ENCODE peak calls at places on chromosomes 16 and 17, in five cellular contexts. Z, X, I, T and P are unnamed samples.

GRCh38 chr17:36008998-36009665 is 7.8 kb upstream of the CCL15 start:
- DNase-seq in Z (peak), X (no peak), T (no peak), I (no peak), P (no peak)

GRCh38 chr17:57235124-57235523 is 21.2 kb upstream of the MSI2 start:
- DNase-seq in T (no peak), I (no peak), X (no peak), Z (no peak), P (no peak)

GRCh38 chr17:17089796-17090641 is 47.8 kb downstream of the MPRIP start:
- DNase-seq in X (peak), T (no peak), Z (no peak), I (no peak), P (no peak)

GRCh38 chr17:17223736-17224135 is 13.2 kb downstream of the FLCN start:
- DNase-seq in X (no peak), Z (no peak), I (no peak), T (no peak), P (no peak)

GRCh38 chr17:79464310-79465010 is 146.4 kb downstream of the RBFOX3 start:
- DNase-seq in Z (no peak), I (no peak), T (peak), X (no peak), P (no peak)

GRCh38 chr17:12790806-12791148 is 1.5 kb downstream of the ARHGAP44 start:
- DNase-seq in T (no peak), X (no peak), Z (no peak), I (no peak), P (no peak)

GRCh38 chr16:608019-608418 is 18.2 kb downstream of the RAB40C start:
- DNase-seq in Z (no peak), X (no peak), I (no peak), T (no peak), P (no peak)

GRCh38 chr17:44982113-44982702 is 14.1 kb upstream of the C1QL1 start:
- DNase-seq in Z (no peak), T (no peak), X (no peak), I (no peak), P (no peak)

GRCh38 chr17:33978889-33979288 is 276.2 kb upstream of the CCL2 start:
- DNase-seq in I (no peak), T (no peak), X (no peak), Z (no peak), P (no peak)

GRCh38 chr16:57128787-57129389 is 36.5 kb downstream of the CPNE2 start:
- DNase-seq in T (peak), X (no peak), Z (no peak), I (no peak), P (no peak)

GRCh38 chr17:6048486-6048885 is 21.7 kb upstream of the WSCD1 start:
- DNase-seq in Z (no peak), X (no peak), T (no peak), I (no peak), P (no peak)

GRCh38 chr16:27779719-27780161 is 229.8 kb downstream of the KATNIP start:
- DNase-seq in T (no peak), Z (no peak), X (peak), I (peak), P (no peak)

GRCh38 chr16:79618712-79619050 is 18.1 kb upstream of the MAF start:
- DNase-seq in Z (no peak), I (no peak), T (no peak), X (no peak), P (no peak)

GRCh38 chr17:7587831-7588230 is 2.1 kb downstream of the SOX15 start:
- DNase-seq in X (peak), T (no peak), Z (no peak), I (no peak), P (no peak)

GRCh38 chr16:66274335-66275110 is 92.0 kb upstream of the CDH5 start:
- DNase-seq in I (no peak), T (no peak), Z (no peak), X (no peak), P (no peak)

GRCh38 chr17:15262291-15263205 is 2.6 kb downstream of the PMP22 start:
- DNase-seq in I (peak), X (peak), Z (peak), T (peak), P (peak)

GRCh38 chr16:81511371-81511770 is 66.8 kb downstream of the CMIP start:
- DNase-seq in X (no peak), T (no peak), Z (peak), I (peak), P (peak)

GRCh38 chr17:49850772-49851386 is 3.0 kb upstream of the TAC4 start:
- DNase-seq in Z (no peak), X (no peak), T (peak), I (no peak), P (no peak)

GRCh38 chr17:8611671-8612298 is 18.7 kb downstream of the MYH10 start:
- DNase-seq in Z (no peak), I (peak), X (no peak), T (no peak), P (peak)

GRCh38 chr16:65634291-65634690 is 512.4 kb upstream of the CDH11 start:
- DNase-seq in X (no peak), Z (no peak), I (no peak), T (no peak), P (no peak)

GRCh38 chr16:77744136-77744535 is 21.8 kb downstream of the NUDT7 start:
- DNase-seq in T (no peak), Z (peak), X (no peak), I (no peak), P (no peak)

GRCh38 chr17:48996696-48997102 is 486 bp upstream of the IGF2BP1 start:
- DNase-seq in I (no peak), X (no peak), Z (no peak), T (no peak), P (no peak)

GRCh38 chr17:65750678-65751077 is 189.2 kb upstream of the AXIN2 start:
- DNase-seq in X (peak), T (peak), Z (peak), I (peak), P (peak)

GRCh38 chr16:49837673-49838360 is 18.1 kb downstream of the ZNF423 start:
- DNase-seq in Z (no peak), T (no peak), X (no peak), I (no peak), P (no peak)

GRCh38 chr17:4956493-4957061 is 5.7 kb downstream of the ENO3 start:
- DNase-seq in I (no peak), Z (no peak), T (peak), X (no peak), P (no peak)

GRCh38 chr16:86555763-86556130 is 712 bp upstream of the MTHFSD start:
- DNase-seq in I (no peak), T (no peak), Z (no peak), X (no peak), P (no peak)

GRCh38 chr16:73262931-73263330 is 215.0 kb upstream of the ZFHX3 start:
- DNase-seq in T (no peak), Z (no peak), I (no peak), X (no peak), P (no peak)

GRCh38 chr17:81961087-81961514 is at the start of gene NOTUM:
- DNase-seq in Z (no peak), I (no peak), X (no peak), T (no peak), P (no peak)

GRCh38 chr17:51258756-51259573 is 884 bp downstream of the MBTD1 start:
- DNase-seq in Z (no peak), I (no peak), X (peak), T (no peak), P (no peak)

GRCh38 chr16:89023621-89024511 is 46.9 kb upstream of the CBFA2T3 start:
- DNase-seq in X (no peak), I (no peak), Z (no peak), T (peak), P (no peak)

GRCh38 chr16:29192329-29193247 is 207.7 kb downstream of the LAT start:
- DNase-seq in X (peak), T (no peak), I (no peak), Z (no peak), P (no peak)

GRCh38 chr16:5466551-5466950 is 369.0 kb upstream of the EEF2KMT start:
- DNase-seq in I (no peak), Z (no peak), X (no peak), T (no peak), P (no peak)

GRCh38 chr16:75420987-75421819 is 12.1 kb downstream of the CFDP1 start:
- DNase-seq in I (peak), X (peak), T (peak), Z (no peak), P (no peak)

GRCh38 chr17:7041607-7042506 is 2.0 kb downstream of the SLC16A11 start:
- DNase-seq in I (no peak), T (peak), Z (no peak), X (no peak), P (no peak)

GRCh38 chr16:86048221-86048620 is 149.3 kb downstream of the IRF8 start:
- DNase-seq in Z (no peak), T (no peak), I (no peak), X (no peak), P (no peak)

GRCh38 chr17:29591737-29592624 is 951 bp upstream of the ANKRD13B start:
- DNase-seq in X (peak), T (peak), Z (no peak), I (peak), P (no peak)

GRCh38 chr16:86732621-86733297 is 154.4 kb downstream of the FOXL1 start:
- DNase-seq in T (no peak), X (no peak), Z (no peak), I (peak), P (no peak)

GRCh38 chr16:4936181-4936990 is 562 bp downstream of the PPL start:
- DNase-seq in Z (no peak), I (no peak), X (peak), T (peak), P (no peak)

GRCh38 chr17:40901981-40902862 is 17.2 kb upstream of the KRT20 start:
- DNase-seq in T (no peak), Z (no peak), I (peak), X (no peak), P (peak)

GRCh38 chr16:22945361-22945760 is 131.4 kb downstream of the HS3ST2 start:
- DNase-seq in Z (no peak), I (no peak), X (peak), T (no peak), P (no peak)

DNA sequence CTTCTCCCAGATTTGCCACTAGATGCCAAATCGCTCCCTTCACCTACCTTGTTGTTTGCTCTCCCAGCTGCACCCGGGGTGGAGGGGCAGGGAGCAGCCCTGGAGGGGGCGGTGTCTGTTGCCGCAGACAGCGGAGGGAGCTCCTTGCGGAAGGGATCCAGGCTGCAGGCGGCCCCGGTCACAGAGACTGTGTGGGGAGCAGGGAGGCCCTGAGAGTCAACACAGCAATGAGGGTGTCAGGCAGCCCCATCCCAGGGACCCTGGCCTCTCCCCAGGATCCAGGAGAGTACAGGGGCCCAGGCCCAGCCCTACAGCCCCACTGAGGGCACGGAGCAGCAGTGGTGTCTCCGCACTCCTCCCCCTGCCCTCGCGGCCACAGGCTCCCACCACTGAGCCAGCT is 50.5 kb upstream of the CHMP6 start:
- DNase-seq in Z (no peak), T (no peak), X (peak), I (no peak), P (no peak)
- H3K4me3 ChIP-seq in Z (no peak), T (no peak), X (no peak), I (no peak), P (no peak)

GRCh38 chr17:42999003-42999525 is 845 bp downstream of the RPL27 start:
- DNase-seq in T (no peak), X (no peak), I (no peak), Z (no peak), P (no peak)

GRCh38 chr17:42997984-42998938 is at the start of gene RPL27:
- DNase-seq in X (peak), I (peak), Z (peak), T (peak), P (peak)

GRCh38 chr17:43006639-43007551 is at the start of gene IFI35:
- DNase-seq in Z (peak), T (peak), X (peak), I (peak), P (peak)

DNA sequence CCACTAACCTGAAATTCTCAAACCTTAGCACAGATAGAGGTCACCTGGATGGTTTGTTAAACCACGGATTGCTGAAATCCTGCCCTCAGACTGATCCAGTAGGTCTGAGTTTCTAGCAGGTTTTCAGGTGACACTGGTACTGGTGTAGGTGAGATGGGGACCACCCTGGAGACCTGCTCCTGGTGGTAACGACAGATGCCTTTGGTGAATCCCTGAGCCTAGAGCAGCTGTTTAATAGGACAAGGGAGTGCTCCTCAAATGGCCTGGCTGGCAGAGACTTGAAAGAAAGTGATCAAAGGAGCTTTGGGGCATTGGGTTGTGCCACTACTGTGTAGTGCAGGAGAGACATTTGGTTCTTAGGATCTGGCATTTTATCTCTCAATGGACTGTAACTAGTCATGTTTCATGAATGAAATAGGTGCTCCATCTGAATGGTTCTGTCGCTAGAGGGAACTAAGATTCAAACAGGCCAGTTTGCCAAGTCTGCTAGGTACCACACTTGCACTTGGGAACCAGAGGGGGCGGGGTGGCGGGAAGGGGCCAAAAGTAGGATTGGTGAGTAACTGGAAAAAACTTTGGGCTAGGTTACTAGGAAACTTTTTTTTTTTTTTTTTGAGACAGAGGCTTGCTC is 2.9 kb upstream of the IFI35 start:
- DNase-seq in X (no peak), Z (no peak), I (no peak), T (no peak), P (no peak)
- TF ChIP-seq CTCF in X (no peak), Z (no peak), I (no peak), T (no peak), P (no peak)

GRCh38 chr16:84730406-84731106 is 30.8 kb downstream of the USP10 start:
- DNase-seq in T (no peak), Z (peak), X (peak), I (peak), P (peak)

GRCh38 chr16:84726670-84727467 is 27.1 kb downstream of the USP10 start:
- DNase-seq in T (no peak), I (no peak), Z (no peak), X (no peak), P (no peak)

GRCh38 chr16:84729716-84730320 is 30.0 kb downstream of the USP10 start:
- DNase-seq in I (no peak), Z (no peak), T (no peak), X (no peak), P (no peak)

GRCh38 chr16:84726079-84726669 is 26.4 kb downstream of the USP10 start:
- DNase-seq in I (peak), T (peak), Z (peak), X (peak), P (no peak)

DNA sequence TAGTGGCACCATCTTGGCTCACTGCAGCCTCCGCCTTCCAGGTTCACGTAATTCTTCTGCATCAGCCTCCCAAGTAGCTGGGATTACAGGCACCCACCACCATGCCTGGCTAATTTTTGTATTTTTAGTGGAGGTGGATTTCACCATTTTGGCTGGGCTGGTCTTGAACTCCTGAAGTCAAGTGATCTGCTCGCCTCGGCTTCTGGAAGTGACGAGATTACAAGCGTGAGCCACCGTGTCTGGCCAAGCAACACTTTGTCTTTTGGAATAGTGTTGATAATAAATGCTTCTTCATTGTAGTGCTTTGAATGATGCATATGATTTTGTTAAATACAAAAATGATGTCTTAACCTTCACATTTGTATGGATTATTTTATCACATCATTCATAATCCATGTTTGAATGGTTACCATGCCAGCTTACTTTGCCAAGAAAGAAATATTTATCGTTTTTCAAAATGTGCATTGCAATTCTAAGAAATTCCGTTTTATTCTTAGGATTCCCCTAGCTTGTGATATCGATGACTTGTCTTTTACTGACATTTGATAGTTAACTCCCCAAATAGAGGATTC is 29.1 kb downstream of the USP10 start:
- DNase-seq in X (no peak), Z (no peak), I (no peak), T (no peak), P (no peak)
- H3K4me3 ChIP-seq in X (no peak), Z (no peak), I (no peak), T (no peak), P (no peak)

GRCh38 chr17:2392252-2393183 is 8.3 kb downstream of the MNT start:
- DNase-seq in X (peak), T (peak), Z (peak), I (peak), P (peak)
- TF ChIP-seq CTCF in X (no peak), T (no peak), Z (no peak), I (no peak), P (no peak)

GRCh38 chr17:42122371-42123303 is at the start of gene HSPB9:
- DNase-seq in X (peak), I (no peak), T (peak), Z (no peak), P (no peak)
- H3K4me3 ChIP-seq in X (peak), I (no peak), T (no peak), Z (no peak), P (no peak)

GRCh38 chr16:70701998-70702397 is 16.1 kb upstream of the MTSS2 start:
- DNase-seq in I (no peak), X (no peak), Z (no peak), T (no peak), P (no peak)

GRCh38 chr16:70702624-70703023 is 16.8 kb upstream of the MTSS2 start:
- DNase-seq in X (no peak), I (no peak), T (no peak), Z (no peak), P (no peak)

GRCh38 chr16:70704586-70704985 is 18.7 kb upstream of the MTSS2 start:
- DNase-seq in I (peak), Z (no peak), X (peak), T (no peak), P (no peak)

GRCh38 chr16:70703835-70704381 is 18.1 kb upstream of the MTSS2 start:
- DNase-seq in X (no peak), T (no peak), I (no peak), Z (no peak), P (no peak)

DNA sequence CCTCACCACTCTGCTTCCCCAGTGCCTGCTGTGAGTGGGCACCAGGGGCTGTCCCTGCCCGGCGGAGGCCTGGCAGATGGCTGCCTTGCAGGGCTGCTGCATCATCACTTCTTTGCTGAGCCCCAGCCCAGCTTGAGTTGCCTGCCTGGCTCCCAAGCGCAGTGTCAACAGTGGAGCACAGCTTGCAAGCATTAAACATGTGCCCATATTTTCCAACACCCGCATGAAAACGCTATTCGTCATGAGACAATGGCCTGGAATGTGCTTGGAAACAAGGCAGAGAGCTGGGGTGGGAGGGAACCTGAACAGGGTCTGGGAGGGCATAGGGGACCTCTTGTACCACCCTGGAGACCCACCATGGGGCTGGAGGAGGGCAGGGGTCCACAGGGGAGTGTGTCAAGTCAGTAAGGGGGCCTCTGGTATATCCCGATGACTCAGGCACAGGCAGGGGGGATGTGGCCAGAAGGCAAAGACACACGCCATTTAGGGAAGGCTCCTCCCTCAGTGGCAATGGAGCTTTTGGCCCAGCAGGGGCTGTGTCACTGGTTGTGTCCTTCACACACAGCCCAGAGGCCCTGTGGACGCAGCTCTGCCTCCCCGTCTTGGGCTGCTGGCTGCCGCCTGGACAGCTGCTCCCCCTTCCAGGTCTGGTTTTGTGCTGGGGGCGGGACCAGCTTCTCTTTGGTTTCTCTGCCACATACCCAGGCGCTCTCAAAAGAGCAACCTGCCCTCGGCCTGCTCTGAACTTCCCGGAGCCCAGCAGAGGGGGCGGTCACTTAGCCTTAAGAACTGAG is 17.4 kb upstream of the MTSS2 start:
- DNase-seq in T (no peak), Z (peak), X (peak), I (peak), P (peak)
- TF ChIP-seq CTCF in T (no peak), Z (peak), X (peak), I (peak), P (peak)